ENCODE peak calls at places on chromosomes 11 and 22, in five cellular contexts. One of them, this sample, is unnamed. For H3K4me1 and H3K9me3, the result is how much of the 10 kb centered on the place peaks cover.

GRCh38 chr11:23143031-23143430 is 282.8 kb upstream of the CCDC179 start:
- DNase-seq in ovary: no peak
- DNase-seq in CD4-positive, CD25-positive, alpha-beta regulatory T cell: no peak
- DNase-seq in colonic mucosa: no peak
- DNase-seq in heart right ventricle: no peak
- DNase-seq in this sample: peak

GRCh38 chr22:24497879-24498278 is 2.7 kb downstream of the UPB1 start:
- DNase-seq in ovary: no peak
- DNase-seq in CD4-positive, CD25-positive, alpha-beta regulatory T cell: no peak
- DNase-seq in colonic mucosa: no peak
- DNase-seq in heart right ventricle: no peak
- DNase-seq in this sample: no peak

GRCh38 chr22:35746946-35747703 is 29.5 kb downstream of the APOL5 start:
- DNase-seq in ovary: no peak
- DNase-seq in CD4-positive, CD25-positive, alpha-beta regulatory T cell: no peak
- DNase-seq in colonic mucosa: no peak
- DNase-seq in heart right ventricle: no peak
- DNase-seq in this sample: no peak

GRCh38 chr11:66629356-66629755 is 9.1 kb upstream of the RBM4 start:
- DNase-seq in ovary: no peak
- DNase-seq in CD4-positive, CD25-positive, alpha-beta regulatory T cell: no peak
- DNase-seq in colonic mucosa: no peak
- DNase-seq in heart right ventricle: no peak
- DNase-seq in this sample: no peak

GRCh38 chr22:44211256-44211945 is 30.7 kb downstream of the PARVG start:
- DNase-seq in ovary: no peak
- DNase-seq in CD4-positive, CD25-positive, alpha-beta regulatory T cell: no peak
- DNase-seq in colonic mucosa: no peak
- DNase-seq in heart right ventricle: no peak
- DNase-seq in this sample: no peak

GRCh38 chr11:113282898-113283297 is 31.5 kb upstream of the TTC12 start:
- DNase-seq in ovary: no peak
- DNase-seq in CD4-positive, CD25-positive, alpha-beta regulatory T cell: no peak
- DNase-seq in colonic mucosa: no peak
- DNase-seq in heart right ventricle: no peak
- DNase-seq in this sample: no peak

GRCh38 chr11:94201004-94201465 is 72.4 kb downstream of the PANX1 start:
- DNase-seq in ovary: no peak
- DNase-seq in CD4-positive, CD25-positive, alpha-beta regulatory T cell: no peak
- DNase-seq in colonic mucosa: no peak
- DNase-seq in heart right ventricle: no peak
- DNase-seq in this sample: peak

GRCh38 chr11:68441466-68442230 is 18.9 kb upstream of the PPP6R3 start:
- DNase-seq in ovary: no peak
- DNase-seq in CD4-positive, CD25-positive, alpha-beta regulatory T cell: no peak
- DNase-seq in colonic mucosa: no peak
- DNase-seq in heart right ventricle: no peak
- DNase-seq in this sample: peak

GRCh38 chr11:126284829-126285228 is 1.9 kb downstream of the TIRAP start:
- DNase-seq in ovary: peak
- DNase-seq in CD4-positive, CD25-positive, alpha-beta regulatory T cell: peak
- DNase-seq in colonic mucosa: peak
- DNase-seq in heart right ventricle: no peak
- DNase-seq in this sample: peak

GRCh38 chr11:64461081-64461480 is 102.1 kb downstream of the RPS6KA4 start:
- DNase-seq in ovary: no peak
- DNase-seq in CD4-positive, CD25-positive, alpha-beta regulatory T cell: no peak
- DNase-seq in colonic mucosa: no peak
- DNase-seq in heart right ventricle: no peak
- DNase-seq in this sample: no peak

GRCh38 chr22:18979957-18980356 is 43.9 kb upstream of the PRODH start:
- DNase-seq in ovary: no peak
- DNase-seq in CD4-positive, CD25-positive, alpha-beta regulatory T cell: no peak
- DNase-seq in colonic mucosa: no peak
- DNase-seq in heart right ventricle: no peak
- DNase-seq in this sample: no peak

GRCh38 chr11:30800904-30801303 is 214.8 kb upstream of the MPPED2 start:
- DNase-seq in ovary: no peak
- DNase-seq in CD4-positive, CD25-positive, alpha-beta regulatory T cell: no peak
- DNase-seq in colonic mucosa: no peak
- DNase-seq in heart right ventricle: no peak
- DNase-seq in this sample: no peak

GRCh38 chr11:60910711-60911366 is 3.1 kb upstream of the TMEM109 start:
- DNase-seq in ovary: no peak
- DNase-seq in CD4-positive, CD25-positive, alpha-beta regulatory T cell: no peak
- DNase-seq in colonic mucosa: no peak
- DNase-seq in heart right ventricle: no peak
- DNase-seq in this sample: no peak

GRCh38 chr22:31212783-31213626 is 907 bp downstream of the LIMK2 start:
- DNase-seq in ovary: no peak
- DNase-seq in CD4-positive, CD25-positive, alpha-beta regulatory T cell: peak
- DNase-seq in colonic mucosa: peak
- DNase-seq in heart right ventricle: peak
- DNase-seq in this sample: no peak

GRCh38 chr22:25970996-25971811 is 198.1 kb upstream of the SEZ6L start:
- DNase-seq in ovary: no peak
- DNase-seq in CD4-positive, CD25-positive, alpha-beta regulatory T cell: no peak
- DNase-seq in colonic mucosa: no peak
- DNase-seq in heart right ventricle: no peak
- DNase-seq in this sample: no peak

GRCh38 chr11:61507962-61508824 is at the start of gene LRRC10B:
- DNase-seq in ovary: no peak
- DNase-seq in CD4-positive, CD25-positive, alpha-beta regulatory T cell: peak
- DNase-seq in colonic mucosa: peak
- DNase-seq in heart right ventricle: no peak
- DNase-seq in this sample: no peak

GRCh38 chr11:126282361-126282741 is 542 bp upstream of the TIRAP start:
- DNase-seq in ovary: peak
- DNase-seq in CD4-positive, CD25-positive, alpha-beta regulatory T cell: peak
- DNase-seq in colonic mucosa: peak
- DNase-seq in heart right ventricle: peak
- DNase-seq in this sample: no peak

GRCh38 chr11:125110996-125111340 is 458 bp downstream of the TMEM218 start:
- DNase-seq in ovary: no peak
- DNase-seq in CD4-positive, CD25-positive, alpha-beta regulatory T cell: no peak
- DNase-seq in colonic mucosa: no peak
- DNase-seq in heart right ventricle: no peak
- DNase-seq in this sample: no peak

GRCh38 chr11:69674267-69674885 is 777 bp downstream of the LTO1 start:
- DNase-seq in ovary: no peak
- DNase-seq in CD4-positive, CD25-positive, alpha-beta regulatory T cell: peak
- DNase-seq in colonic mucosa: peak
- DNase-seq in heart right ventricle: no peak
- DNase-seq in this sample: no peak

GRCh38 chr11:76444065-76444383 is 794 bp upstream of the EMSY start:
- DNase-seq in ovary: no peak
- DNase-seq in CD4-positive, CD25-positive, alpha-beta regulatory T cell: no peak
- DNase-seq in colonic mucosa: no peak
- DNase-seq in heart right ventricle: no peak
- DNase-seq in this sample: no peak

GRCh38 chr11:125091877-125092664 is 19.4 kb downstream of the TMEM218 start:
- DNase-seq in ovary: no peak
- DNase-seq in CD4-positive, CD25-positive, alpha-beta regulatory T cell: no peak
- DNase-seq in colonic mucosa: no peak
- DNase-seq in heart right ventricle: no peak
- DNase-seq in this sample: no peak

GRCh38 chr11:92932023-92932422 is 37.4 kb upstream of the MTNR1B start:
- DNase-seq in ovary: no peak
- DNase-seq in CD4-positive, CD25-positive, alpha-beta regulatory T cell: no peak
- DNase-seq in colonic mucosa: no peak
- DNase-seq in heart right ventricle: no peak
- DNase-seq in this sample: no peak

GRCh38 chr11:15158351-15159015 is 43.8 kb downstream of the INSC start:
- DNase-seq in ovary: no peak
- DNase-seq in CD4-positive, CD25-positive, alpha-beta regulatory T cell: no peak
- DNase-seq in colonic mucosa: no peak
- DNase-seq in heart right ventricle: no peak
- DNase-seq in this sample: peak

GRCh38 chr11:45926001-45926401 is 3.5 kb downstream of the LARGE2 start:
- DNase-seq in ovary: no peak
- DNase-seq in CD4-positive, CD25-positive, alpha-beta regulatory T cell: no peak
- DNase-seq in colonic mucosa: no peak
- DNase-seq in heart right ventricle: no peak
- DNase-seq in this sample: no peak

GRCh38 chr11:103257360-103257759 is 148.1 kb downstream of the DYNC2H1 start:
- DNase-seq in ovary: no peak
- DNase-seq in CD4-positive, CD25-positive, alpha-beta regulatory T cell: no peak
- DNase-seq in colonic mucosa: no peak
- DNase-seq in heart right ventricle: no peak
- DNase-seq in this sample: no peak

GRCh38 chr11:104338186-104338585 is 174.2 kb upstream of the PDGFD start:
- DNase-seq in ovary: no peak
- DNase-seq in CD4-positive, CD25-positive, alpha-beta regulatory T cell: no peak
- DNase-seq in colonic mucosa: no peak
- DNase-seq in heart right ventricle: no peak
- DNase-seq in this sample: no peak

GRCh38 chr11:94864646-94865045 is 96.5 kb downstream of the AMOTL1 start:
- DNase-seq in ovary: no peak
- DNase-seq in CD4-positive, CD25-positive, alpha-beta regulatory T cell: no peak
- DNase-seq in colonic mucosa: no peak
- DNase-seq in heart right ventricle: no peak
- DNase-seq in this sample: no peak

GRCh38 chr11:105713696-105714095 is 103.8 kb downstream of the GRIA4 start:
- DNase-seq in ovary: no peak
- DNase-seq in CD4-positive, CD25-positive, alpha-beta regulatory T cell: no peak
- DNase-seq in colonic mucosa: no peak
- DNase-seq in heart right ventricle: no peak
- DNase-seq in this sample: no peak

GRCh38 chr11:45580399-45580798 is 85.0 kb downstream of the CHST1 start:
- DNase-seq in ovary: no peak
- DNase-seq in CD4-positive, CD25-positive, alpha-beta regulatory T cell: no peak
- DNase-seq in colonic mucosa: no peak
- DNase-seq in heart right ventricle: peak
- DNase-seq in this sample: no peak

GRCh38 chr11:105923814-105924213 is 98.2 kb downstream of the MSANTD4 start:
- DNase-seq in ovary: no peak
- DNase-seq in CD4-positive, CD25-positive, alpha-beta regulatory T cell: no peak
- DNase-seq in colonic mucosa: no peak
- DNase-seq in heart right ventricle: no peak
- DNase-seq in this sample: no peak

GRCh38 chr22:29081499-29082236 is 8.8 kb downstream of the KREMEN1 start:
- DNase-seq in ovary: no peak
- DNase-seq in CD4-positive, CD25-positive, alpha-beta regulatory T cell: no peak
- DNase-seq in colonic mucosa: no peak
- DNase-seq in heart right ventricle: peak
- DNase-seq in this sample: no peak

GRCh38 chr22:29079218-29079901 is 6.5 kb downstream of the KREMEN1 start:
- DNase-seq in ovary: no peak
- DNase-seq in CD4-positive, CD25-positive, alpha-beta regulatory T cell: no peak
- DNase-seq in colonic mucosa: peak
- DNase-seq in heart right ventricle: no peak
- DNase-seq in this sample: no peak

GRCh38 chr22:29078869-29079207 is 6.0 kb downstream of the KREMEN1 start:
- DNase-seq in ovary: no peak
- DNase-seq in CD4-positive, CD25-positive, alpha-beta regulatory T cell: no peak
- DNase-seq in colonic mucosa: no peak
- DNase-seq in heart right ventricle: no peak
- DNase-seq in this sample: no peak

GRCh38 chr22:29078036-29078868 is 5.4 kb downstream of the KREMEN1 start:
- DNase-seq in ovary: no peak
- DNase-seq in CD4-positive, CD25-positive, alpha-beta regulatory T cell: no peak
- DNase-seq in colonic mucosa: no peak
- DNase-seq in heart right ventricle: no peak
- DNase-seq in this sample: no peak

GRCh38 chr22:29080061-29080975 is 7.5 kb downstream of the KREMEN1 start:
- DNase-seq in ovary: no peak
- DNase-seq in CD4-positive, CD25-positive, alpha-beta regulatory T cell: no peak
- DNase-seq in colonic mucosa: no peak
- DNase-seq in heart right ventricle: no peak
- DNase-seq in this sample: no peak
- H3K4me1 ChIP-seq in ovary: under half
- H3K4me1 ChIP-seq in CD4-positive, CD25-positive, alpha-beta regulatory T cell: under half
- H3K4me1 ChIP-seq in colonic mucosa: under half
- H3K4me1 ChIP-seq in heart right ventricle: under half
- H3K4me1 ChIP-seq in this sample: under half

DNA sequence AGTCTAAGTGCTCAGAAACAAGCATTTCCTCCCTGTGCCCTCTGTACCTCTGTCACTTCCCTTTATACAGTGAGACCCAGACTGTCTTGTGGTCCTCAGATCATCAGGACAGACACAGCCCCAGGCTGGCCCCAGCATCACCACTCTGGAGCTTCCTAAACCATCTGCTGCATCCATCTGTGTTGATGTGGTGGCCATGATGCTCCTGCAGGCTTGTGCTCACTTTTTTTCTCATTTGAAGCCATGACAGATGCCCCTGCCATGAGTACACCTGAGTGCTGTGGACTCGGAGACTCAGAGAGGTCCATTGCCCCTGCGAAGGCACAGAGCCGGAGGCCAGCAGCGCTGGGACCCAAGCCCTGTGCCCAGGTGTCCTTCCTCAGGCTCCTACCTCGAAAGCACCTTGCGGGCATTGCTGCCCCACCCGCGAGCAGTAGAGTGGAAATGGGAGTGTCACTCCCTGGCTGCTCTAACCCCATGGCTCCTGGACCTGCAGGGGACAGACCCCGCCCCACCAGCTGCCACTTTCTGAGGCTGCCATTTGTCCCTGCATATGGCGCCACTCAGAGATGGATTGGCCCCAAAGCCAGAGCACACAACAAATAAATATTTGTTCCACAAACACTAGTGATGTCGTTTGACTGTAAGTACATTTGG is 593.5 kb downstream of the TBC1D22A start:
- DNase-seq in ovary: no peak
- DNase-seq in CD4-positive, CD25-positive, alpha-beta regulatory T cell: no peak
- DNase-seq in colonic mucosa: no peak
- DNase-seq in heart right ventricle: no peak
- DNase-seq in this sample: no peak
- H3K9me3 ChIP-seq in ovary: under half
- H3K9me3 ChIP-seq in CD4-positive, CD25-positive, alpha-beta regulatory T cell: under half
- H3K9me3 ChIP-seq in colonic mucosa: under half
- H3K9me3 ChIP-seq in heart right ventricle: under half
- H3K9me3 ChIP-seq in this sample: under half

DNA sequence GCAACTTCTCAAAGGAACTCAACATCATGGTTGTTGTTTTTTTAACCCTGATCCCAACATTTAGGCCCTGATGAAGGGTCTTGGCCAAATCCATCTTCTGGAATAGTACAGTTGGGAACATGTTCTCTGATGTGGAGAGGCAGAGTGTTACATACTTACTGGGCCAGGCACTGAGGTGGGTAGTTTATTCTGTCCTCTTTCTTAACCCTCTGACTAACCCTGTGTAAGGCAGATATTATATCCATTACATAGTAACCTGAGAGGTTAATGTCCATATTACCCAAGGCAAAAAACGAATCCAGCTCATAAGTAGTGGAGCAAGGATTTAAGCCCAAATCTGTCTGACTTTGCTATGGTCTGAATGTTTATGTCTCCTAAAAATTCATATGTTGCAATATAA is 16.2 kb downstream of the PPFIBP2 start:
- DNase-seq in ovary: no peak
- DNase-seq in CD4-positive, CD25-positive, alpha-beta regulatory T cell: no peak
- DNase-seq in colonic mucosa: no peak
- DNase-seq in heart right ventricle: no peak
- DNase-seq in this sample: no peak
- H3K27ac ChIP-seq in ovary: no peak
- H3K27ac ChIP-seq in CD4-positive, CD25-positive, alpha-beta regulatory T cell: no peak
- H3K27ac ChIP-seq in colonic mucosa: no peak
- H3K27ac ChIP-seq in heart right ventricle: no peak
- H3K27ac ChIP-seq in this sample: no peak

GRCh38 chr11:40746282-40746681 is 713.2 kb downstream of the LRRC4C start:
- DNase-seq in ovary: no peak
- DNase-seq in CD4-positive, CD25-positive, alpha-beta regulatory T cell: no peak
- DNase-seq in colonic mucosa: no peak
- DNase-seq in heart right ventricle: no peak
- DNase-seq in this sample: no peak
- H3K4me1 ChIP-seq in ovary: under half
- H3K4me1 ChIP-seq in CD4-positive, CD25-positive, alpha-beta regulatory T cell: under half
- H3K4me1 ChIP-seq in colonic mucosa: under half
- H3K4me1 ChIP-seq in heart right ventricle: under half
- H3K4me1 ChIP-seq in this sample: under half

This sample was measured in SJSA1.